ENCODE peak calls at places on chromosomes 11 and 22, in four cellular contexts. One of them, this sample, is unnamed.
A peak's percentile ranks its signal among the peaks of the same experiment; 100 is the strongest.

GRCh38 chr11:111450480-111451320 is 61.5 kb downstream of the BTG4 start:
- DNase-seq in naive thymus-derived CD4-positive, alpha-beta T cell: no peak
- DNase-seq in heart left ventricle: no peak
- DNase-seq in CD8-positive, alpha-beta T cell: no peak
- DNase-seq in this sample: no peak

GRCh38 chr22:49793296-49793695 is 34.4 kb downstream of the BRD1 start:
- DNase-seq in CD8-positive, alpha-beta T cell: no peak
- DNase-seq in heart left ventricle: no peak
- DNase-seq in naive thymus-derived CD4-positive, alpha-beta T cell: no peak
- DNase-seq in this sample: no peak

GRCh38 chr11:118216621-118217526 is 7.9 kb downstream of the JAML start:
- DNase-seq in heart left ventricle: no peak
- DNase-seq in CD8-positive, alpha-beta T cell: no peak
- DNase-seq in naive thymus-derived CD4-positive, alpha-beta T cell: peak; percentile 39
- DNase-seq in this sample: no peak

GRCh38 chr11:125627236-125627910 is 2.4 kb downstream of the CHEK1 start:
- DNase-seq in heart left ventricle: no peak
- DNase-seq in naive thymus-derived CD4-positive, alpha-beta T cell: no peak
- DNase-seq in CD8-positive, alpha-beta T cell: no peak
- DNase-seq in this sample: peak; percentile 28

GRCh38 chr11:66322732-66323427 is 6.0 kb upstream of the CD248 start:
- DNase-seq in CD8-positive, alpha-beta T cell: no peak
- DNase-seq in naive thymus-derived CD4-positive, alpha-beta T cell: no peak
- DNase-seq in heart left ventricle: peak; percentile 76
- DNase-seq in this sample: no peak

GRCh38 chr11:2071748-2072385 is 67.3 kb downstream of the IGF2 start:
- DNase-seq in heart left ventricle: no peak
- DNase-seq in naive thymus-derived CD4-positive, alpha-beta T cell: no peak
- DNase-seq in CD8-positive, alpha-beta T cell: no peak
- DNase-seq in this sample: no peak

GRCh38 chr11:80146231-80146630 is 705.4 kb upstream of the TENM4 start:
- DNase-seq in CD8-positive, alpha-beta T cell: no peak
- DNase-seq in heart left ventricle: no peak
- DNase-seq in naive thymus-derived CD4-positive, alpha-beta T cell: no peak
- DNase-seq in this sample: no peak

GRCh38 chr11:92152245-92152644 is 72.4 kb upstream of the FAT3 start:
- DNase-seq in naive thymus-derived CD4-positive, alpha-beta T cell: no peak
- DNase-seq in heart left ventricle: no peak
- DNase-seq in CD8-positive, alpha-beta T cell: no peak
- DNase-seq in this sample: peak; percentile 16

GRCh38 chr11:1087279-1087960 is 12.7 kb downstream of the MUC2 start:
- DNase-seq in CD8-positive, alpha-beta T cell: no peak
- DNase-seq in heart left ventricle: peak; percentile 55
- DNase-seq in naive thymus-derived CD4-positive, alpha-beta T cell: peak; percentile 3
- DNase-seq in this sample: no peak

GRCh38 chr11:62539238-62539925 is 7.2 kb downstream of the AHNAK start:
- DNase-seq in naive thymus-derived CD4-positive, alpha-beta T cell: no peak
- DNase-seq in CD8-positive, alpha-beta T cell: peak; percentile 48
- DNase-seq in heart left ventricle: peak; percentile 88
- DNase-seq in this sample: no peak

GRCh38 chr11:119359365-119360229 is 13.1 kb upstream of the MFRP start:
- DNase-seq in naive thymus-derived CD4-positive, alpha-beta T cell: no peak
- DNase-seq in heart left ventricle: peak; percentile 40
- DNase-seq in CD8-positive, alpha-beta T cell: no peak
- DNase-seq in this sample: no peak

GRCh38 chr11:130431337-130431773 is 2.9 kb upstream of the ADAMTS8 start:
- DNase-seq in CD8-positive, alpha-beta T cell: peak; percentile 50
- DNase-seq in naive thymus-derived CD4-positive, alpha-beta T cell: peak; percentile 37
- DNase-seq in heart left ventricle: peak; percentile 77
- DNase-seq in this sample: peak; percentile 58

GRCh38 chr22:37608477-37609239 is at the start of gene GGA1:
- DNase-seq in naive thymus-derived CD4-positive, alpha-beta T cell: peak; percentile 99
- DNase-seq in CD8-positive, alpha-beta T cell: peak; percentile 89
- DNase-seq in heart left ventricle: peak; percentile 98
- DNase-seq in this sample: peak; percentile 95

GRCh38 chr11:59545179-59546020 is 34.1 kb downstream of the OR4D9 start:
- DNase-seq in naive thymus-derived CD4-positive, alpha-beta T cell: no peak
- DNase-seq in CD8-positive, alpha-beta T cell: no peak
- DNase-seq in heart left ventricle: no peak
- DNase-seq in this sample: no peak

GRCh38 chr11:134488512-134488911 is 76.5 kb upstream of the B3GAT1 start:
- DNase-seq in naive thymus-derived CD4-positive, alpha-beta T cell: no peak
- DNase-seq in heart left ventricle: no peak
- DNase-seq in CD8-positive, alpha-beta T cell: no peak
- DNase-seq in this sample: no peak

GRCh38 chr11:67504950-67505561 is at the start of gene PITPNM1:
- DNase-seq in heart left ventricle: peak; percentile 94
- DNase-seq in CD8-positive, alpha-beta T cell: peak; percentile 71
- DNase-seq in naive thymus-derived CD4-positive, alpha-beta T cell: peak; percentile 53
- DNase-seq in this sample: peak; percentile 84

GRCh38 chr11:62778441-62778840 is 7.2 kb downstream of the TAF6L start:
- DNase-seq in CD8-positive, alpha-beta T cell: no peak
- DNase-seq in heart left ventricle: peak; percentile 10
- DNase-seq in naive thymus-derived CD4-positive, alpha-beta T cell: no peak
- DNase-seq in this sample: no peak

GRCh38 chr22:31337178-31337577 is 9.0 kb downstream of the PATZ1 start:
- DNase-seq in CD8-positive, alpha-beta T cell: no peak
- DNase-seq in naive thymus-derived CD4-positive, alpha-beta T cell: no peak
- DNase-seq in heart left ventricle: no peak
- DNase-seq in this sample: no peak

GRCh38 chr11:13009476-13009920 is 382 bp downstream of the RASSF10 start:
- DNase-seq in naive thymus-derived CD4-positive, alpha-beta T cell: no peak
- DNase-seq in heart left ventricle: peak; percentile 56
- DNase-seq in CD8-positive, alpha-beta T cell: no peak
- DNase-seq in this sample: no peak

GRCh38 chr22:24270556-24271405 is at the start of gene SPECC1L:
- DNase-seq in heart left ventricle: peak; percentile 98
- DNase-seq in naive thymus-derived CD4-positive, alpha-beta T cell: peak; percentile 85
- DNase-seq in CD8-positive, alpha-beta T cell: peak; percentile 90
- DNase-seq in this sample: peak; percentile 93

GRCh38 chr11:61598886-61599868 is 18.3 kb upstream of the SYT7 start:
- DNase-seq in naive thymus-derived CD4-positive, alpha-beta T cell: no peak
- DNase-seq in CD8-positive, alpha-beta T cell: no peak
- DNase-seq in heart left ventricle: peak; percentile 80
- DNase-seq in this sample: no peak

GRCh38 chr11:69260622-69261021 is 33.3 kb upstream of the MYEOV start:
- DNase-seq in CD8-positive, alpha-beta T cell: no peak
- DNase-seq in naive thymus-derived CD4-positive, alpha-beta T cell: no peak
- DNase-seq in heart left ventricle: no peak
- DNase-seq in this sample: no peak

GRCh38 chr11:132142554-132142953 is 772.1 kb downstream of the NTM start:
- DNase-seq in naive thymus-derived CD4-positive, alpha-beta T cell: no peak
- DNase-seq in CD8-positive, alpha-beta T cell: no peak
- DNase-seq in heart left ventricle: no peak
- DNase-seq in this sample: no peak

GRCh38 chr11:77287615-77288273 is 13.7 kb downstream of the GDPD4 start:
- DNase-seq in CD8-positive, alpha-beta T cell: no peak
- DNase-seq in naive thymus-derived CD4-positive, alpha-beta T cell: no peak
- DNase-seq in heart left ventricle: no peak
- DNase-seq in this sample: no peak

GRCh38 chr11:79694368-79694767 is 253.5 kb upstream of the TENM4 start:
- DNase-seq in CD8-positive, alpha-beta T cell: no peak
- DNase-seq in heart left ventricle: no peak
- DNase-seq in naive thymus-derived CD4-positive, alpha-beta T cell: no peak
- DNase-seq in this sample: no peak

GRCh38 chr22:29690481-29690880 is 29.3 kb upstream of the CABP7 start:
- DNase-seq in heart left ventricle: peak; percentile 37
- DNase-seq in naive thymus-derived CD4-positive, alpha-beta T cell: no peak
- DNase-seq in CD8-positive, alpha-beta T cell: no peak
- DNase-seq in this sample: no peak
- H3K27me3 ChIP-seq in heart left ventricle: no peaks in the 10 kb centered on the region
- H3K27me3 ChIP-seq in naive thymus-derived CD4-positive, alpha-beta T cell: no peaks in the 10 kb centered on the region
- H3K27me3 ChIP-seq in CD8-positive, alpha-beta T cell: no peaks in the 10 kb centered on the region
- H3K27me3 ChIP-seq in this sample: no peaks in the 10 kb centered on the region

DNA sequence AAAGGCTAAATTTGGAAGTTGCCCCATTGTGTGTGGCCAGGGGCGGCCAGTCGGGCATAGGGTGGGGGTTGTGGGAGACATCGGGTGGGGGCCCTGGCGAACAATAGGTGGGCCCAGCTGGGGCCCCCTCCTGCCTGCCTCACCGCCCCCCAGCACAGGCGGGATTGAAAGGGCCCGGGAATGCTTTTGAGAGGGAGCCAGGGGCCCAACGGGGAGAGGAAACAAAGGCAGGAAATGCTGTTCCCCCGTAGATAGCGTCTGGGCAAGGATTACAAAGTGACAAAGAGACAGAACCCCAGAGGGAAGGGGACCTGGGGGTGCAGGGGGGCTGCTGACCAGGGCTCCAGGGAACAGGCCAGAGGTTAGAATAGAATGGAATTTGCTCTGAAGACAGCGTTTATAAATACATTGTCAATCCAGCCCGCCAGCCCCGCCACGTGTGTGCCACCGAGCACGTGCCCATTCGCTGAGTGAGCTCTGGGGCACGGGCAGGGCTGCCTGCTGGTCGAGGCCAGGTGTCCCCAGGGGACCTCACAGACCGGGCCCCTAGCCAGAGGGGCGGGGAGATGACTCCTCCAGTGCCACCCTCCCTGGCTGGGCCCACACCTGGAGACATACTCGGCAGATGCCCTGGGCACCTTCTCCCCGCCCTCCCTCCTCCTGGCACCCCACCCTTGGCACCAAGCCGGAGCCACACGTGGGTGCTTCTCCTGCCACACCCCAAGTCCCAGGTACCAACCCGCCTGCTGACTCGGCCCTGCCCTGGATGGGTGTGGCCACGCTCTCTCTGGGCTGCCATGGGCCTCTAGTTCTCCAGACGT is 9.7 kb downstream of the PDGFB start:
- DNase-seq in heart left ventricle: peak; percentile 86
- DNase-seq in CD8-positive, alpha-beta T cell: no peak
- DNase-seq in naive thymus-derived CD4-positive, alpha-beta T cell: no peak
- DNase-seq in this sample: no peak
- H3K4me1 ChIP-seq in heart left ventricle: peaks cover 27% of the 10 kb centered on the region
- H3K4me1 ChIP-seq in CD8-positive, alpha-beta T cell: peaks cover 53% of the 10 kb centered on the region
- H3K4me1 ChIP-seq in naive thymus-derived CD4-positive, alpha-beta T cell: peaks cover 50% of the 10 kb centered on the region
- H3K4me1 ChIP-seq in this sample: no peaks in the 10 kb centered on the region

DNA sequence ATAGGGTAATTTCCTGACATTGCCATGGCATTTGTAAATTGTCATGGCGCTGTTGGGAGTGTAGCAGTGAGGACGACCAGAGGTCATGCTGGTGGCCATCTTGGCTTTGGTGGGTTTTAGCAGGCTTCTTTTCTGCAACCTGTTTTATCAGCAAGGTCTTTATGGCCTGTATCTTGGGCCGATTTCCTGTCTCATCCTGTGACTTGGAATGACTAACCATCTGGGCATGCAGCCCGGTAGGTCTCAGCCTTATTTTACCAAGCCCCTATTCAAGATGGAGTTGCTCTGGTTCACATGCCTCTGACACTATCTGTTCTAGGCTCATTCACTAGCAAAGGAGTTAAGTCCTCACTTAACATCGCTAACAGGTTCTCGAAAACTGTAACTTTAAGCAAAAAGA is 1374.2 kb downstream of the FAM181B start:
- DNase-seq in naive thymus-derived CD4-positive, alpha-beta T cell: no peak
- DNase-seq in heart left ventricle: no peak
- DNase-seq in CD8-positive, alpha-beta T cell: no peak
- DNase-seq in this sample: no peak
- H3K27me3 ChIP-seq in naive thymus-derived CD4-positive, alpha-beta T cell: no peaks in the 10 kb centered on the region
- H3K27me3 ChIP-seq in heart left ventricle: no peaks in the 10 kb centered on the region
- H3K27me3 ChIP-seq in CD8-positive, alpha-beta T cell: no peaks in the 10 kb centered on the region
- H3K27me3 ChIP-seq in this sample: no peaks in the 10 kb centered on the region

GRCh38 chr22:29904020-29904419 is 21.0 kb downstream of the MTMR3 start:
- DNase-seq in CD8-positive, alpha-beta T cell: no peak
- DNase-seq in naive thymus-derived CD4-positive, alpha-beta T cell: no peak
- DNase-seq in heart left ventricle: no peak
- DNase-seq in this sample: no peak
- H3K4me1 ChIP-seq in CD8-positive, alpha-beta T cell: no peaks in the 10 kb centered on the region
- H3K4me1 ChIP-seq in naive thymus-derived CD4-positive, alpha-beta T cell: no peaks in the 10 kb centered on the region
- H3K4me1 ChIP-seq in heart left ventricle: no peaks in the 10 kb centered on the region
- H3K4me1 ChIP-seq in this sample: peaks cover 22% of the 10 kb centered on the region

This sample was measured in HAP-1.